ENCODE peak calls at places on chromosomes 13 and 19, in nine cellular contexts. R, F, H, Q, G, M, K, A and V are unnamed samples.

GRCh38 chr13:112376050-112376681 is at the start of gene SPACA7:
- DNase-seq in A (no peak), R (no peak), G (no peak), K (no peak), H (no peak), Q (no peak), F (no peak), M (no peak), V (no peak)

GRCh38 chr19:55354698-55355212 is at the start of gene COX6B2:
- DNase-seq in H (no peak), Q (no peak), A (no peak), M (no peak), G (no peak), K (no peak), F (no peak), R (no peak), V (no peak)

GRCh38 chr13:59424661-59425060 is 739.1 kb downstream of the DIAPH3 start:
- DNase-seq in H (no peak), G (no peak), Q (peak; percentile 80), M (no peak), K (no peak), F (no peak), A (no peak), R (no peak), V (no peak)

GRCh38 chr13:73608157-73608516 is 526.1 kb downstream of the KLF12 start:
- DNase-seq in K (no peak), M (no peak), H (no peak), A (no peak), G (no peak), F (no peak), Q (no peak), R (no peak), V (no peak)

GRCh38 chr19:49858591-49858985 is 7.6 kb downstream of the PTOV1 start:
- DNase-seq in M (no peak), R (no peak), K (no peak), H (no peak), A (peak; percentile 3), Q (no peak), G (no peak), F (no peak), V (no peak)

GRCh38 chr19:21901861-21902260 is 65.9 kb upstream of the ZNF43 start:
- DNase-seq in F (no peak), G (no peak), K (no peak), H (no peak), Q (no peak), A (no peak), M (no peak), R (no peak), V (no peak)

GRCh38 chr13:20093946-20094345 is 66.9 kb downstream of the GJA3 start:
- DNase-seq in Q (no peak), K (no peak), M (no peak), A (peak; percentile 14), R (no peak), F (no peak), G (no peak), H (no peak), V (no peak)

GRCh38 chr19:17766543-17767131 is 15.4 kb downstream of the FCHO1 start:
- DNase-seq in A (peak; percentile 96), R (peak; percentile 84), M (peak; percentile 82), G (no peak), Q (peak; percentile 60), H (peak; percentile 93), K (peak; percentile 92), F (peak; percentile 94), V (peak; percentile 74)

GRCh38 chr13:110874508-110874960 is 40.3 kb downstream of the ANKRD10 start:
- DNase-seq in F (peak; percentile 86), G (no peak), Q (peak; percentile 40), M (peak; percentile 86), H (peak; percentile 88), A (peak; percentile 89), K (peak; percentile 76), R (peak; percentile 83), V (peak; percentile 81)

GRCh38 chr13:41614671-41615519 is 157.5 kb downstream of the RGCC start:
- DNase-seq in M (no peak), F (no peak), R (no peak), A (no peak), Q (peak; percentile 27), K (no peak), H (no peak), G (no peak), V (no peak)

GRCh38 chr13:78520425-78520824 is 82.9 kb downstream of the POU4F1 start:
- DNase-seq in H (no peak), F (no peak), Q (no peak), R (no peak), M (no peak), A (no peak), G (no peak), K (no peak), V (no peak)

GRCh38 chr19:49911381-49912145 is 14.9 kb upstream of the IL4I1 start:
- DNase-seq in R (no peak), M (no peak), K (no peak), G (no peak), F (no peak), Q (no peak), A (peak; percentile 12), H (no peak), V (peak; percentile 83)

GRCh38 chr13:62278271-62278670 is 862.6 kb upstream of the PCDH20 start:
- DNase-seq in A (no peak), R (no peak), H (no peak), M (no peak), K (no peak), F (no peak), Q (no peak), G (no peak), V (no peak)

GRCh38 chr13:106680796-106681482 is 113.0 kb upstream of the ARGLU1 start:
- DNase-seq in K (peak; percentile 44), H (peak; percentile 84), G (no peak), F (no peak), M (no peak), Q (no peak), R (no peak), A (no peak), V (no peak)

GRCh38 chr19:7783991-7784421 is 21.0 kb downstream of the CLEC4M start:
- DNase-seq in Q (peak; percentile 28), M (no peak), G (no peak), A (no peak), H (peak; percentile 42), K (no peak), R (no peak), F (no peak), V (no peak)

GRCh38 chr13:74026753-74027152 is 107.5 kb downstream of the KLF12 start:
- DNase-seq in M (no peak), A (peak; percentile 51), Q (no peak), R (no peak), F (peak; percentile 44), H (peak; percentile 81), K (peak; percentile 57), G (peak; percentile 62), V (peak; percentile 33)

GRCh38 chr19:39307233-39307821 is 11.1 kb downstream of the IFNL1 start:
- DNase-seq in G (no peak), Q (no peak), A (peak; percentile 62), F (peak; percentile 48), K (no peak), M (no peak), R (no peak), H (peak; percentile 83), V (no peak)

GRCh38 chr13:97268772-97269171 is 46.6 kb downstream of the MBNL2 start:
- DNase-seq in M (peak; percentile 56), K (peak; percentile 35), G (no peak), H (peak; percentile 58), A (no peak), Q (no peak), R (no peak), F (no peak), V (no peak)
- TF ChIP-seq CTCF in M (no peak), K (no peak), G (no peak), H (peak; percentile 51), A (no peak), Q (peak; percentile 46), R (no peak), F (no peak), V (no peak)

DNA sequence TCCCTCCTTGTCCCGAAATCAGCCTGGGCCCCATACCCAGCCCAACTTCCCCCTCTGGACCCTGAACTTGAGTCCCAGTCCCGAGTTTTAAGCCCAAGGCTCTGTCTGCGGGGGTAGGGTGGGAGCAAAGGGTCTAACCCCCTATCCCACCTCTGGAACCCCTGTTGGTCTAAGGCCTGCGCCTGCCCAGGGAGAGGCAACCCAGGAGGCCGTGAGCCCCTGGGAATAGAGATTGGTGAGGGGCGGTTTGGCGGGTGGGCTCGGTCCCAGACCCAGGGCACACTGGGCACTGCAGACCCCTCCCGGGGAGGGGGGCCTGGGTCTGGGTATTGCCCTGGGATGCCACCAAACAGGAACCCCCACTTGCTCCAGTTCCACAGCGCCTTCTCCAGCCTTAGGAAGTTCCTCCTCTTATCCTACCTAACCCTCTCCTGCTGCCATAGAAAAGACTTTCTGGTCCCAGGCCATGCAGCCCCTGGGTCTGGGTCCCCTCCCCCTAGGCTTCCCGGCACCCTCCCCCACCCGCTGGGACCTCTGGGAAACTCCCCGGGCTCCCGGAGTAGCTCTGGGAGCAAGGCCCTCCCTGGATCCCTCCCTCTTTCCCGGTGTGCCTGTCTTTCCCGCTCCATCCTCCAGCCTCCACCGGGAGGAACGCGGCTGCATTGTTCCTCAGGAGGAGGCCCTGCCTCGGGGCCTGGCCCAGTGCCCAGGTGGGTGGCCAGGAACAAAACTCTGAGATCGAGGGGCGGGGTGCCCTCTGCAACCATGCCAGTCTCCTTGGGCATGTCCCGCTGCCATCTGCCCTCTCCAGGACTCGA is 33.6 kb upstream of the NANOS3 start:
- DNase-seq in Q (no peak), F (peak; percentile 75), K (peak; percentile 43), G (no peak), M (no peak), R (no peak), A (peak; percentile 64), H (peak; percentile 74), V (no peak)
- TF ChIP-seq CTCF in Q (no peak), F (no peak), K (no peak), G (no peak), M (no peak), R (no peak), A (no peak), H (no peak), V (no peak)

GRCh38 chr19:35345671-35346111 is 2.0 kb upstream of the FFAR1 start:
- DNase-seq in G (no peak), F (no peak), K (no peak), H (peak; percentile 6), A (no peak), R (peak; percentile 58), Q (no peak), M (no peak), V (peak; percentile 58)
- TF ChIP-seq CTCF in G (no peak), F (no peak), K (no peak), H (no peak), A (no peak), R (no peak), Q (no peak), M (no peak), V (no peak)

DNA sequence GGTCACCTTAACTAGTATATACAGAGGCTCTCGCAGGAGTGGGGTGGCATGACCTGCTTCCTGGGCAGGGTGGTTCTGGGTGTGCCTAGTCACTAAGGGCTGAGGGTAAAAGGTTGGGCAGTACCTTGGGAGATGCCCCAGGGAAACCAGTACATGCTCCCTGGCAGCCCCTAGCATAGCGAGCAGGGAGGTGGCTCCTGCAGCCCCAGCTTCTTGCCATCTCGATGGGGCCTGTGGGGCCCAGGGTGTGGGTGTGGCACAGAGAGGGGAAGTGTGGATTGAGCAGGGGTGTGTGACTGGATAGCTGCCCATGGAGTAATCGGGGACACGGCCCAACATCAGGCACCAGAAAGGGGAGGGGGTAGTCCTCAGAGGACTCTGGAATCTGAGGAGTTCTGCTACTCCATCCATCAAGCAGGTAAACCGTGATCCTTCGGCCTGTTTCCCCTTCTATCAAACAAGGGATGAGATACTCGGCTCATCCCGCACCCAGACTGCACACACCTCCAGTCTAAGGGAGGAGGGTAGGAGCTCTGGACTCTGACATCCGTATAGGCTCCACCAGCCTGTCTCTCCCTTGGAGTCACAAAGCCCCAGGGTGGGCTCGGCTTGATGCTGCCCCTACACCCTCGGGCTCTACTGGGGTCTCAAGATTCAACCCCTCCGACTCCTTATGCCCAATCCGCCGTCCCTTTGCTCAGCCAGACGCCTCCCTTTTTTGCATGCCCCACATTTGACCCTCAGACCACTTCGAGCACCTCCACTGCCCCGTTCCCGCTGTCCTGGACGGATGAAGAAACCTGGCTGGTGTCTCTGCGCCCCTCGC is 1.1 kb downstream of the ZBTB45 start:
- DNase-seq in F (peak; percentile 44), A (no peak), M (no peak), R (no peak), K (no peak), H (peak; percentile 32), G (no peak), Q (no peak), V (no peak)
- TF ChIP-seq CTCF in F (peak; percentile 48), A (no peak), M (no peak), R (no peak), K (no peak), H (no peak), G (no peak), Q (no peak), V (no peak)